ENCODE peak calls at places on chromosome 5, in ten cellular contexts. T, I, A, Y, Q, Z, F, W, C and J are unnamed samples.

GRCh38 chr5:177365845-177366527 is 8.3 kb downstream of the RGS14 start:
- DNase-seq in T (no peak), I (no peak), A (no peak), Y (no peak), Q (no peak), Z (no peak), F (peak), W (no peak), C (peak), J (no peak)

GRCh38 chr5:62386824-62387223 is 16.9 kb downstream of the DIMT1 start:
- DNase-seq in T (no peak), I (no peak), A (no peak), Y (no peak), Q (no peak), Z (no peak), F (no peak), W (no peak), C (no peak), J (no peak)

GRCh38 chr5:167248262-167248661 is 1043.2 kb upstream of the WWC1 start:
- DNase-seq in T (no peak), I (no peak), A (no peak), Y (no peak), Q (no peak), Z (no peak), F (no peak), W (no peak), C (no peak), J (no peak)

GRCh38 chr5:113034182-113034773 is 57.7 kb downstream of the DCP2 start:
- DNase-seq in T (no peak), I (no peak), A (no peak), Y (no peak), Q (no peak), Z (no peak), F (peak), W (no peak), C (no peak), J (no peak)

GRCh38 chr5:96331210-96331609 is 101.8 kb downstream of the PCSK1 start:
- DNase-seq in T (no peak), I (no peak), A (no peak), Y (no peak), Q (no peak), Z (no peak), F (no peak), W (no peak), C (no peak), J (no peak)

GRCh38 chr5:170319281-170319680 is 21.7 kb upstream of the LCP2 start:
- DNase-seq in T (no peak), I (no peak), A (no peak), Y (no peak), Q (no peak), Z (peak), F (no peak), W (no peak), C (no peak), J (no peak)

GRCh38 chr5:78896128-78896527 is 89.0 kb downstream of the ARSB start:
- DNase-seq in T (no peak), I (no peak), A (no peak), Y (no peak), Q (no peak), Z (no peak), F (no peak), W (no peak), C (no peak), J (no peak)

GRCh38 chr5:122713026-122713425 is 61.9 kb upstream of the SNX2 start:
- DNase-seq in T (no peak), I (no peak), A (no peak), Y (no peak), Q (no peak), Z (no peak), F (no peak), W (no peak), C (no peak), J (no peak)

GRCh38 chr5:32233696-32234447 is 59.8 kb upstream of the GOLPH3 start:
- DNase-seq in T (peak), I (no peak), A (no peak), Y (peak), Q (peak), Z (no peak), F (no peak), W (no peak), C (no peak), J (no peak)

GRCh38 chr5:120806132-120806531 is 342.0 kb downstream of the PRR16 start:
- DNase-seq in T (no peak), I (no peak), A (no peak), Y (no peak), Q (no peak), Z (no peak), F (no peak), W (no peak), C (no peak), J (no peak)

GRCh38 chr5:172638209-172638768 is 2.8 kb upstream of the NEURL1B start:
- DNase-seq in T (no peak), I (no peak), A (no peak), Y (peak), Q (no peak), Z (peak), F (no peak), W (peak), C (peak), J (no peak)

GRCh38 chr5:172637122-172637580 is 3.9 kb upstream of the NEURL1B start:
- DNase-seq in T (peak), I (no peak), A (no peak), Y (peak), Q (no peak), Z (no peak), F (no peak), W (peak), C (peak), J (no peak)

GRCh38 chr5:172636279-172637050 is 4.6 kb upstream of the NEURL1B start:
- DNase-seq in T (no peak), I (no peak), A (no peak), Y (peak), Q (no peak), Z (no peak), F (no peak), W (no peak), C (no peak), J (no peak)

GRCh38 chr5:172640139-172640538 is 924 bp upstream of the NEURL1B start:
- DNase-seq in T (no peak), I (no peak), A (no peak), Y (no peak), Q (no peak), Z (peak), F (no peak), W (no peak), C (no peak), J (no peak)

GRCh38 chr5:172637740-172638139 is 3.3 kb upstream of the NEURL1B start:
- DNase-seq in T (no peak), I (no peak), A (no peak), Y (peak), Q (no peak), Z (no peak), F (no peak), W (peak), C (no peak), J (no peak)
- TF ChIP-seq POLR2AphosphoS5 in T (no peak), I (no peak), A (no peak), Y (no peak), Q (no peak), Z (no peak), F (no peak), W (no peak), C (no peak), J (no peak)

GRCh38 chr5:14297697-14298096 is 154.6 kb downstream of the TRIO start:
- DNase-seq in T (no peak), I (no peak), A (no peak), Y (no peak), Q (no peak), Z (no peak), F (no peak), W (no peak), C (no peak), J (no peak)

GRCh38 chr5:14295610-14296009 is 152.5 kb downstream of the TRIO start:
- DNase-seq in T (no peak), I (no peak), A (no peak), Y (no peak), Q (no peak), Z (no peak), F (no peak), W (no peak), C (no peak), J (no peak)

GRCh38 chr5:14298126-14298847 is 155.1 kb downstream of the TRIO start:
- DNase-seq in T (no peak), I (no peak), A (no peak), Y (no peak), Q (no peak), Z (no peak), F (no peak), W (no peak), C (no peak), J (no peak)

GRCh38 chr5:14299666-14300065 is 156.5 kb downstream of the TRIO start:
- DNase-seq in T (no peak), I (no peak), A (no peak), Y (no peak), Q (no peak), Z (no peak), F (no peak), W (no peak), C (no peak), J (no peak)

GRCh38 chr5:14296533-14297331 is 153.6 kb downstream of the TRIO start:
- DNase-seq in T (no peak), I (no peak), A (no peak), Y (no peak), Q (no peak), Z (no peak), F (no peak), W (no peak), C (no peak), J (no peak)
- TF ChIP-seq POLR2AphosphoS5 in T (no peak), I (no peak), A (no peak), Y (no peak), Q (no peak), Z (no peak), F (no peak), W (no peak), C (no peak), J (no peak)

DNA sequence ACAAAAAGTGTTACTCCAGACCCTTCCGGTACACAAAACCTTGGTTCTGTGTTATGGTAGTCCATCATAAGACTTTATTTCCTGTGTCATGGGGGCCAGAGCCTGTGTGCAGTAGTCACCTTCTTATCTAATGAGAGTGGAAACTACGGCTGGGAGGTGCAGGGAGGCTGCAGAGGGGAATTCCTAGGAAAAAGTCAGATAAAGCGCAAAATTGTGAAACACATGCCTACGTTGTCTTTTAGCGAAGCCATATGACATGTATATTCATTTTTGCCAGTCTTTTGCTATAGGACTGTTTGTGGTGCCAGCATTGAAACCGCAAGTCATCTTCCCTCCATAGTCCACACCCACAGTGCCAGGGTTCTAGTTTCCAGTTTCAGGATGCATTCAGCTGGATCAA is 80.7 kb downstream of the PPARGC1B start:
- DNase-seq in T (no peak), I (no peak), A (no peak), Y (no peak), Q (no peak), Z (peak), F (no peak), W (no peak), C (no peak), J (no peak)
- TF ChIP-seq POLR2AphosphoS5 in T (no peak), I (no peak), A (no peak), Y (no peak), Q (no peak), Z (no peak), F (no peak), W (no peak), C (no peak), J (no peak)

DNA sequence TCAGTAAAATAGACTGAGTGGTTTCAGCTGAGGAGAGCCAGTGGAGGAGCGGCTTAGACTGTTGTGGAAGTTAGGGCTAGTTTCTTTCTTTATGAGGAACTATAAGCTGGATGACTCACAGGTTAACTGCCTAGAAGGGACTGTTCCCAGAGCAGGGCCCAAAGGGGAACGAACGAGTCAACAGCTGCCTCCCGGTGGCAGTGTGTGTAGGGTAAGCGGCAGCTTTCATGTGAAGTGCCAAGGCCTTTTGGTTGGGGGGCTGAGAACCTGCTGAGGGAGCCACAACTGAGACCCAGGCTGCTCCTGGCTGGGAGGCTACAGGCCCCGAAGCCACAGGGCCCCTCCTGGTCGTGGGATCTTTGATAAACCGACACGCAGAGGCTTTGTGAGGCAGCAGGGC is 7.0 kb downstream of the SQSTM1 start:
- DNase-seq in T (no peak), I (no peak), A (no peak), Y (no peak), Q (no peak), Z (peak), F (peak), W (peak), C (peak), J (no peak)
- TF ChIP-seq POLR2AphosphoS5 in T (no peak), I (no peak), A (no peak), Y (no peak), Q (no peak), Z (peak), F (no peak), W (peak), C (no peak), J (no peak)

DNA sequence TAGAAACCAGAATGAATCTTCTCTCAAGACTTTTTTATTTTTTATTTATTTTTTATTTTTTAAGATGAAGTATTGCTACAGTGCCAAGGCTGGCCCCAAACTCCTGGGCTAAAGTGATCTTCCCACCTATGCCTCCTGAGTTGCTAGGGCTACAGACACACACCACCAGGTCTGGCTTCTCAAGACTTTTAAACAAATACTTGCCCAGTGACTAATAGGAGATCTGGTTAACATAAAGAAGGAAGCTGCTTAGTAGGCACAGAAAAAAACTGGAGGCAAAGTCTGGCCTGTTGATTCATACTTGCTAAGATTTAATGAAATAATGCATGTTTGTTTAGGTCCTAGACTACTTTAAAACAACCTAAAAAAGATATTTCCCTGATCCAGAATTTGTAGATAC is 43.8 kb downstream of the SLC38A9 start:
- DNase-seq in T (no peak), I (no peak), A (no peak), Y (no peak), Q (no peak), Z (no peak), F (no peak), W (no peak), C (no peak), J (no peak)
- TF ChIP-seq POLR2AphosphoS5 in T (no peak), I (no peak), A (no peak), Y (no peak), Q (no peak), Z (no peak), F (no peak), W (peak), C (peak), J (no peak)

DNA sequence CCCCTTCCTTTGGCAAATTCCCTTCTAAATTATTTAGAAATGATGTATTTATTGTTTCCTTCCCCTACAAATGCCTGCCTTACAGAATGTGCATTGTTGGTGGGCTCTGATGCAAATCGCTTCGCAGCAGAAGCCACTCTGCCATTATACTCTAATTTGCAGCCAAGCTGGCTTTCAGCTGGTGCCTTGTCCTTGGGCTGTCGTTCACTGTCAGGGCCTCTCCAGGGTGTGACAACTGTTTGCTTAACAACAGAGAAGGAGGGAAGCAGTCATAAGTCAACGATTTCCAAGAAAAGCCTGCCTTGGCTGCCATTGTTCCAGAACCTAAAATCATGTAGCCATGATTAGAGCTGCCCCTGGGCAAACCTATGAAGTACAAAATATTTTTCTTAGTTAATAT is 260.1 kb upstream of the RGMB start:
- DNase-seq in T (no peak), I (no peak), A (no peak), Y (no peak), Q (no peak), Z (no peak), F (peak), W (peak), C (no peak), J (no peak)
- TF ChIP-seq POLR2AphosphoS5 in T (no peak), I (no peak), A (no peak), Y (no peak), Q (no peak), Z (no peak), F (no peak), W (no peak), C (no peak), J (no peak)

DNA sequence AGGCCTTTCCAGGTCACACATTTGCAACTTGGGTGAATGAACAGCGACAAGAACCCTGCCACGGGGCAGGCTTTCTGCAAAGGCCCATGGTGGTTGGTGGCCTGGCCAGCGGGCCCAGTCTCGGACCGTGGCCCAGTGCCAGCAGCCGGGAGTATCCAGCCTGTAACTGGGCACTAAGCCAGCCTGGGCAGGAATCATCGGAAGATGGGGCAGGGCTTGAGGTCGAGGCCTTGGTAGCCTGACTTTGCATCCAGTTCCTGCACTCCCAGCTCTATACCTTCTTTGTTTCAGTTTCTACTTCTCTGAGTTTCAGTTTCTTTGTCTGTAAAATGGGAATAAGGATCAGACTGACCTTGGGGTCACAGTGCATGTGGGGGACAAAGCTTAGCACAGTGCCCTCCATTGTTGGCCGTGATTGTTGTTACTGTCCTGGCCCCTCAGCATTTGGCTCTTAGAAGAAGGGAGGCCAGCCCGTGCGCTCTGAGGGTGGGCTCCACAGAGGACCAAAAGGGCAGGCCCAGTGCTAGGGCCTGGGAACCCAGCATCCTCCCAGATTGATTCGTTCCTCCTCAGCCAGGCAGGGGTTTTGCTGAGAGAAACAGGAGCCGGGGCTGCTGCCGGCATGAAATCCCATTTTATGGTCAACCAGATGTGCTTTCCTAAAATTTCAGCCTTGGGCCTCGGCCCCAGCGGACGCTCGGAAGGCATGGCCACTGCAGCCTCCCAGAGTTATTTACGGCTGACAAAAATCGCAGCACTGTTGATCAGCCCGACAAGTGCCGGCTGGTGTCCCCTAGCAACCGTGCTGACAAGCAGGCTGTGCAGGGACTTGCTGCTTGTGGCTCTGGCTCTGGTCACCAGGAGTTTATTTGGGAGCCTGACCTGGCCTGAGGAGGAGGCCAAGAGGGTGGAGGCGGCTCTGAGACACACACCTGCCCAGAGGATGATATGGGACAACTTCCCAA is 43.6 kb downstream of the JADE2 start:
- DNase-seq in T (peak), I (no peak), A (no peak), Y (no peak), Q (peak), Z (peak), F (no peak), W (peak), C (peak), J (no peak)
- TF ChIP-seq POLR2AphosphoS5 in T (no peak), I (no peak), A (no peak), Y (no peak), Q (peak), Z (peak), F (no peak), W (no peak), C (no peak), J (no peak)

DNA sequence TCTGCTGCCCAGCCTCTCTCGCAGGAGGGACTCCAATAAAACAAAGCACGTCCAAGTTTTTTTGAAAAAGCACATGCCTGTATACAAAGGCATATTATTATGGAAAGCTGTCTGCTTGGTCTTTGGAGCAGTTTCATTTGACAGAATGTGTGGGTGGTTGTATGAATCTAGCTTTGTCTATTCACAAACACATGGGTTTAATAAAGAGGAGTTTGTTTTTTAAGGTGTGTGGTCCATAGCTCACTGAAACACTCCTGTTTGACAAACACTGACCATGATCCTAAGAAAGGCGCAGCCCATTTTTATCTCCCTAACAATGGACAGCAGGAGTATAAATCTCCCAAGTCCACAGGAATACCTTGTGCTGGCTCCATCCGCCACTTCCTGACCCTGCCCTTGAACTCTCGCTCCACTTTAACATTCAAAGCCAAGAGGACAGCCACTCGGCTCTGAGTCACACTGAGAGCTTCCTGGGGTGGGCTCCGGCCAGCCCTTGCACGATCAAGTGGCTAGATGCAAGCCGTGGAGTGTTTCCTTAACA is 371.9 kb downstream of the EBF1 start:
- DNase-seq in T (no peak), I (no peak), A (no peak), Y (no peak), Q (no peak), Z (peak), F (no peak), W (no peak), C (peak), J (no peak)
- TF ChIP-seq POLR2AphosphoS5 in T (peak), I (no peak), A (no peak), Y (no peak), Q (no peak), Z (peak), F (no peak), W (no peak), C (peak), J (no peak)

GRCh38 chr5:181248277-181248676 is 4.6 kb upstream of the RACK1 start:
- DNase-seq in T (no peak), I (no peak), A (no peak), Y (no peak), Q (no peak), Z (no peak), F (no peak), W (no peak), C (no peak), J (no peak)

GRCh38 chr5:181246276-181247050 is 2.8 kb upstream of the RACK1 start:
- DNase-seq in T (peak), I (peak), A (peak), Y (peak), Q (peak), Z (peak), F (peak), W (peak), C (peak), J (peak)

GRCh38 chr5:181243521-181244307 is at the start of gene RACK1:
- DNase-seq in T (peak), I (no peak), A (peak), Y (peak), Q (peak), Z (peak), F (peak), W (peak), C (peak), J (peak)

GRCh38 chr5:181243020-181243520 is 636 bp downstream of the RACK1 start:
- DNase-seq in T (no peak), I (no peak), A (no peak), Y (no peak), Q (no peak), Z (no peak), F (no peak), W (no peak), C (peak), J (no peak)

GRCh38 chr5:181245427-181246275 is 1.9 kb upstream of the RACK1 start:
- DNase-seq in T (no peak), I (no peak), A (peak), Y (no peak), Q (no peak), Z (peak), F (no peak), W (peak), C (no peak), J (no peak)
- TF ChIP-seq POLR2AphosphoS5 in T (no peak), I (no peak), A (no peak), Y (no peak), Q (no peak), Z (no peak), F (no peak), W (no peak), C (no peak), J (no peak)